ENCODE peak calls at places on chromosomes 4 and X, in eight cellular contexts. E is stimulated activated CD8-positive, alpha-beta memory T cell treated with anti-CD3 and anti-CD28 coated beads, Interleukin-4, amount 100 ng/mL, for 1 hour; Z is GM23248; V is NCI-H510A treated with DMSO at 0.1 percent for 48 hours; U is NCI-H1105 treated with DMSO at 0.1 percent for 48 hours; Y is activated T-cell treated with anti-CD3 and anti-CD28 coated beads for 1 hour; M is activated CD8-positive, alpha-beta memory T cell treated with anti-CD3 and anti-CD28 coated beads for 24 hours; C is PC-3. P is an unnamed sample.
A peak's percentile ranks its signal among the peaks of the same experiment; 100 is the strongest.

GRCh38 chr4:21013501-21013900 is 313.2 kb downstream of the PACRGL start:
- DNase-seq in E (no peak), Z (no peak), V (no peak), U (no peak), Y (no peak), M (no peak), C (peak; percentile 4), P (no peak)

GRCh38 chr4:73103799-73104503 is 34.4 kb upstream of the COX18 start:
- DNase-seq in E (no peak), Z (no peak), V (no peak), U (no peak), Y (no peak), M (no peak), C (peak; percentile 24), P (no peak)

GRCh38 chr4:31362756-31363155 is 642.6 kb downstream of the PCDH7 start:
- DNase-seq in E (no peak), Z (no peak), V (no peak), U (no peak), Y (no peak), M (no peak), C (no peak), P (no peak)

GRCh38 chr4:24067781-24068193 is 177.9 kb upstream of the PPARGC1A start:
- DNase-seq in E (no peak), Z (peak; percentile 69), V (no peak), U (no peak), Y (no peak), M (no peak), C (peak; percentile 28), P (peak; percentile 48)

GRCh38 chr4:148023782-148024181 is 291.9 kb downstream of the ARHGAP10 start:
- DNase-seq in E (no peak), Z (peak; percentile 61), V (no peak), U (no peak), Y (no peak), M (no peak), C (no peak), P (peak; percentile 25)

GRCh38 chrX:20455001-20455400 is 188.3 kb upstream of the RPS6KA3 start:
- DNase-seq in E (no peak), Z (peak; percentile 27), V (no peak), U (no peak), Y (no peak), M (no peak), C (no peak), P (no peak)

GRCh38 chr4:152936446-152937279 is 540 bp downstream of the FHDC1 start:
- DNase-seq in E (no peak), Z (peak; percentile 62), V (no peak), U (no peak), Y (no peak), M (peak; percentile 69), C (peak; percentile 21), P (no peak)

GRCh38 chr4:78024692-78025091 is 32.4 kb upstream of the FRAS1 start:
- DNase-seq in E (no peak), Z (peak; percentile 18), V (no peak), U (no peak), Y (no peak), M (no peak), C (no peak), P (no peak)

GRCh38 chrX:1059576-1060561 is 152.6 kb downstream of the CRLF2 start:
- DNase-seq in E (no peak), Z (no peak), V (no peak), U (no peak), Y (no peak), M (no peak), C (no peak), P (no peak)

GRCh38 chr4:75011131-75011795 is 78.3 kb downstream of the PARM1 start:
- DNase-seq in E (no peak), Z (no peak), V (no peak), U (no peak), Y (no peak), M (no peak), C (peak; percentile 72), P (no peak)

GRCh38 chrX:153777261-153778090 is 3.4 kb upstream of the SRPK3 start:
- DNase-seq in E (no peak), Z (no peak), V (no peak), U (no peak), Y (no peak), M (no peak), C (no peak), P (no peak)

GRCh38 chr4:1026115-1026514 is 14.7 kb downstream of the FGFRL1 start:
- DNase-seq in E (no peak), Z (no peak), V (no peak), U (no peak), Y (no peak), M (no peak), C (peak; percentile 19), P (no peak)

GRCh38 chr4:117560329-117560728 is 474.0 kb upstream of the NDST3 start:
- DNase-seq in E (no peak), Z (no peak), V (no peak), U (no peak), Y (no peak), M (no peak), C (peak; percentile 50), P (peak; percentile 21)

GRCh38 chrX:105323951-105324350 is 103.5 kb upstream of the TEX13A start:
- DNase-seq in E (no peak), Z (no peak), V (peak; percentile 18), U (peak; percentile 30), Y (no peak), M (no peak), C (peak; percentile 84), P (no peak)

GRCh38 chr4:28391877-28392276 is 1531.2 kb downstream of the STIM2 start:
- DNase-seq in E (no peak), Z (peak; percentile 79), V (no peak), U (no peak), Y (no peak), M (no peak), C (no peak), P (no peak)

GRCh38 chrX:14095702-14096101 is 66.0 kb upstream of the GEMIN8 start:
- DNase-seq in E (no peak), Z (peak; percentile 71), V (no peak), U (no peak), Y (peak; percentile 4), M (peak; percentile 65), C (peak; percentile 78), P (peak; percentile 54)